ENCODE peak calls at places on chromosome 21, in six cellular contexts. A is uterus, C is IMR-90, S is breast epithelium, F is cardiac fibroblast, P is AG09319. V is an unnamed sample.

GRCh38 chr21:20968391-20968790 is 29.8 kb upstream of the NCAM2 start:
- DNase-seq in F (no peak), C (no peak), P (no peak), A (no peak), S (no peak), V (no peak)

GRCh38 chr21:37036177-37036576 is 29.7 kb downstream of the RIPPLY3 start:
- DNase-seq in S (no peak), F (no peak), C (no peak), A (no peak), P (no peak), V (no peak)

GRCh38 chr21:44434568-44434925 is 20.8 kb upstream of the LRRC3 start:
- DNase-seq in P (no peak), C (no peak), A (no peak), F (no peak), S (no peak), V (no peak)

GRCh38 chr21:33514234-33514633 is 22.7 kb upstream of the DNAJC28 start:
- DNase-seq in A (no peak), C (peak), P (peak), S (no peak), F (peak), V (no peak)

GRCh38 chr21:44423312-44423821 is 31.9 kb upstream of the LRRC3 start:
- DNase-seq in A (no peak), C (no peak), P (no peak), F (no peak), S (peak), V (no peak)

GRCh38 chr21:42974832-42975820 is 764 bp downstream of the PKNOX1 start:
- DNase-seq in C (peak), F (peak), S (peak), A (no peak), P (no peak), V (peak)

GRCh38 chr21:35563885-35564451 is 496.4 kb downstream of the SETD4 start:
- DNase-seq in S (no peak), C (peak), P (peak), A (peak), F (peak), V (no peak)

GRCh38 chr21:15506086-15506485 is 223.7 kb upstream of the USP25 start:
- DNase-seq in C (no peak), F (no peak), P (no peak), A (no peak), S (no peak), V (no peak)

GRCh38 chr21:43731476-43731875 is 12.5 kb downstream of the PDXK start:
- DNase-seq in A (no peak), P (no peak), S (no peak), F (no peak), C (no peak), V (no peak)

GRCh38 chr21:38229260-38229877 is 27.4 kb upstream of the KCNJ15 start:
- DNase-seq in F (no peak), S (no peak), A (no peak), C (no peak), P (no peak), V (no peak)

GRCh38 chr21:44054710-44055109 is 42.6 kb downstream of the TRAPPC10 start:
- DNase-seq in S (no peak), F (peak), P (no peak), C (peak), A (no peak), V (no peak)

GRCh38 chr21:15255359-15256157 is 190.8 kb upstream of the NRIP1 start:
- DNase-seq in F (no peak), S (no peak), P (no peak), A (no peak), C (no peak), V (no peak)

GRCh38 chr21:15826147-15826780 is 96.5 kb downstream of the USP25 start:
- DNase-seq in S (no peak), F (peak), P (no peak), C (peak), A (no peak), V (no peak)

GRCh38 chr21:35511298-35512162 is 462.4 kb upstream of the RUNX1 start:
- DNase-seq in C (peak), A (no peak), F (peak), P (no peak), S (no peak), V (no peak)

GRCh38 chr21:25283720-25284119 is 323.6 kb downstream of the MRPL39 start:
- DNase-seq in F (peak), C (peak), P (peak), A (no peak), S (no peak), V (no peak)

DNA sequence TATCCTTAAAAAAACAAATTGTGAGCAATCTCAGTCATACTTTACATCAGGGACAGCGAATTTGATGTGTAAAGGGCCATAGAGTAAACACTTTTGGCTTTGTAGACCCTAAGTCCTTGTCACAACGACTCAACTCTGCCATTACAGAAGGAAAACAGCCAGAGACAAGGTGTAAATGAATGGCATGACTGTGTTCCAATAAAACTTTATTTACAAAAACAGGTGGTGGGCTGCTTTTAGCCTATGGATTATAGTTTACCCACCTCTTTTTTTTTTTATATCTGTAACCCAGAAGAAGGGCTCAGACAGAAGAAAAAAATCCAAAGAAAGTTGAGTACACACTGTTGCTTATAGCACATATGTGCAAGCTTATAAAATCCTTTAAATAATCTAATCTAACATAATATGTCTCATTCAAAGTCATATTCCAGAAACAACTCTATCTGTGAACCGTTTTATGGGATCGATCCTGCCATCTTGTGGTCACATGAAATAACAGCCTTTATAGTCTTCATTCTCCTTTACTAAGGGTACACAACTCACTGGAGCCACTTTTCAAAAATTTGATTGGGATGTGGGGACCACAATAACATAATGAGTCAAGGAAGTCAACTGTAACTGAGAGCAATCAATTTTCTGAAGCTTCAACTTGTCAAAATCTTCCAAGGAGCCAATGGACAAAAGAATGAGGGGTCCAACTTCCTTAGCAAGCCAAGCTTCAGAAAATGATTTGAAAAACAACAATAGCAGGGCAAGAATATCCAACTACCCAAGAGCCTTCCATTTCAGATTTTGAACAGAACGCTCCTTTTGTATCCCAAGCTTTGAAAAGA is 142.2 kb upstream of the KRTAP19-8 start:
- DNase-seq in A (no peak), S (no peak), F (peak), P (no peak), C (peak), V (no peak)
- TF ChIP-seq CTCF in A (peak), S (peak), F (peak), P (peak), C (peak), V (no peak)

DNA sequence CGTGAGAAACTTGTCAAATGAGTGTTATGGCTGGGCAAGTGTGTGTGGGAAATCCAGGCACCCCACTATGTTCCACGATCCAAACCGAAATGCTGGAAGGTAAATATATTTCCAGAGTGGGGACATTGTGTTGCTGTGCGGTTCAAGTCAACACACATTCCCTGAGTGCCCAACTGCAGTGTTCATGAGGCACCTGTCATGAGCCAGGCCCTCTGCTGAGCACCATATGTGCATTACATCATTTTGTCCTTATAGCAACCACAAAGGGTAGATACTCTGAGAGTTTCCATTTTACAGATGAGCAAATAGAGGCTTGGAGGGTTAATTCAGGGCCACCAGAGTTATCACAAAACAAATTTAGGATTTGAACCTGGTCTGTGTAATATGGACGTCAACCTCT is 59.9 kb upstream of the SOD1 start:
- DNase-seq in C (no peak), P (no peak), A (no peak), S (no peak), F (no peak), V (no peak)
- TF ChIP-seq CTCF in C (no peak), P (no peak), A (no peak), S (no peak), F (no peak), V (no peak)

DNA sequence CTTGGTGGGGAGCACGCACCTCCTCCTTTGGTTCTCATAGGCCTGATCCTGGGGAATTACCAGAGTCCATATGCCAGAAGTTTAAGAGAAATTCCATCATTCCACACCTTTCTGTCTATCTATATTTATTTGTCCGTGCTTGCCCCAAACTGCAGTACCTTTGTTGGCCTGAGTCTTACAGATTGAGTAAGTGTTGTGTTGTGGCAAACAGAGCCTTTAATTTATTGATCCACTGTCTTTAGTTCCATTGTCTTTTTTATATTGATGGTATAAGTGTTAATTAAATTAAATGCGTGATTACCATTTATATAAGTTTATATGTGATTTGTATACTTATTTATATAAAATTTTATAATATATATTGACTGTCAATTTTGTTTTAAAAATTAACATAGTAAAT is 4.9 kb downstream of the SH3BGR start:
- DNase-seq in F (no peak), A (no peak), S (no peak), C (no peak), P (no peak), V (no peak)
- TF ChIP-seq CTCF in F (peak), A (no peak), S (peak), C (no peak), P (no peak), V (no peak)

GRCh38 chr21:45973475-45974072 is 8.0 kb upstream of the COL6A1 start:
- DNase-seq in F (peak), P (peak), C (peak), A (peak), S (peak), V (no peak)
- TF ChIP-seq CTCF in F (peak), P (peak), C (peak), A (peak), S (peak), V (no peak)

GRCh38 chr21:39454949-39455668 is 3.3 kb downstream of the SH3BGR start:
- DNase-seq in C (no peak), S (no peak), P (no peak), A (no peak), F (no peak), V (no peak)
- TF ChIP-seq CTCF in C (no peak), S (no peak), P (no peak), A (no peak), F (no peak), V (no peak)

V was measured in omental fat pad.